ENCODE peak calls at places on chromosomes 5 and 9, in five cellular contexts. One of them, this sample, is unnamed.

GRCh38 chr5:158884827-158885512 is 214.7 kb downstream of the EBF1 start:
- DNase-seq in GM12891: no peak
- DNase-seq in GM12878: no peak
- DNase-seq in K562: no peak
- DNase-seq in H1: no peak
- DNase-seq in this sample: no peak

GRCh38 chr9:98157372-98157771 is 35.1 kb downstream of the CORO2A start:
- DNase-seq in GM12891: no peak
- DNase-seq in GM12878: no peak
- DNase-seq in K562: no peak
- DNase-seq in H1: no peak
- DNase-seq in this sample: no peak

GRCh38 chr9:92097997-92098482 is 17.2 kb downstream of the SPTLC1 start:
- DNase-seq in GM12891: no peak
- DNase-seq in GM12878: peak
- DNase-seq in K562: no peak
- DNase-seq in H1: no peak
- DNase-seq in this sample: no peak

GRCh38 chr9:131585375-131585774 is 40.1 kb downstream of the PRRT1B start:
- DNase-seq in GM12891: peak
- DNase-seq in GM12878: no peak
- DNase-seq in K562: no peak
- DNase-seq in H1: no peak
- DNase-seq in this sample: no peak

GRCh38 chr9:96209407-96210031 is 92.5 kb downstream of the HSD17B3 start:
- DNase-seq in GM12891: no peak
- DNase-seq in GM12878: no peak
- DNase-seq in K562: no peak
- DNase-seq in H1: no peak
- DNase-seq in this sample: no peak

GRCh38 chr9:93677061-93677571 is 100.7 kb downstream of the PHF2 start:
- DNase-seq in GM12891: no peak
- DNase-seq in GM12878: no peak
- DNase-seq in K562: no peak
- DNase-seq in H1: peak
- DNase-seq in this sample: peak

GRCh38 chr9:133750927-133751649 is 12.9 kb upstream of the SARDH start:
- DNase-seq in GM12891: no peak
- DNase-seq in GM12878: no peak
- DNase-seq in K562: no peak
- DNase-seq in H1: peak
- DNase-seq in this sample: no peak

GRCh38 chr5:73816656-73817420 is 190.8 kb downstream of the ARHGEF28 start:
- DNase-seq in GM12891: no peak
- DNase-seq in GM12878: no peak
- DNase-seq in K562: no peak
- DNase-seq in H1: no peak
- DNase-seq in this sample: no peak

GRCh38 chr9:114059047-114059803 is 18.9 kb downstream of the AMBP start:
- DNase-seq in GM12891: no peak
- DNase-seq in GM12878: no peak
- DNase-seq in K562: no peak
- DNase-seq in H1: no peak
- DNase-seq in this sample: no peak

GRCh38 chr5:109580225-109580624 is 109.5 kb upstream of the MAN2A1 start:
- DNase-seq in GM12891: no peak
- DNase-seq in GM12878: no peak
- DNase-seq in K562: no peak
- DNase-seq in H1: no peak
- DNase-seq in this sample: no peak

GRCh38 chr9:94277885-94278536 is 18.9 kb downstream of the ZNF169 start:
- DNase-seq in GM12891: no peak
- DNase-seq in GM12878: no peak
- DNase-seq in K562: no peak
- DNase-seq in H1: no peak
- DNase-seq in this sample: no peak

GRCh38 chr5:52859619-52860018 is 71.9 kb downstream of the ITGA1 start:
- DNase-seq in GM12891: no peak
- DNase-seq in GM12878: no peak
- DNase-seq in K562: no peak
- DNase-seq in H1: no peak
- DNase-seq in this sample: no peak

GRCh38 chr5:178077751-178078150 is 35.6 kb upstream of the N4BP3 start:
- DNase-seq in GM12891: no peak
- DNase-seq in GM12878: no peak
- DNase-seq in K562: no peak
- DNase-seq in H1: no peak
- DNase-seq in this sample: no peak

GRCh38 chr9:95507456-95508241 is 9.1 kb downstream of the PTCH1 start:
- DNase-seq in GM12891: no peak
- DNase-seq in GM12878: no peak
- DNase-seq in K562: no peak
- DNase-seq in H1: peak
- DNase-seq in this sample: peak

GRCh38 chr9:32665101-32665500 is 29.6 kb upstream of the TAF1L start:
- DNase-seq in GM12891: no peak
- DNase-seq in GM12878: no peak
- DNase-seq in K562: no peak
- DNase-seq in H1: no peak
- DNase-seq in this sample: no peak

GRCh38 chr5:102794677-102795331 is 39.7 kb downstream of the PAM start:
- DNase-seq in GM12891: no peak
- DNase-seq in GM12878: no peak
- DNase-seq in K562: no peak
- DNase-seq in H1: no peak
- DNase-seq in this sample: no peak

GRCh38 chr9:120932086-120932818 is 5.7 kb upstream of the TRAF1 start:
- DNase-seq in GM12891: no peak
- DNase-seq in GM12878: no peak
- DNase-seq in K562: no peak
- DNase-seq in H1: no peak
- DNase-seq in this sample: no peak

GRCh38 chr5:143886621-143887301 is 74.8 kb downstream of the HMHB1 start:
- DNase-seq in GM12891: no peak
- DNase-seq in GM12878: no peak
- DNase-seq in K562: no peak
- DNase-seq in H1: no peak
- DNase-seq in this sample: no peak

GRCh38 chr9:87034891-87035290 is 87.6 kb upstream of the GAS1 start:
- DNase-seq in GM12891: no peak
- DNase-seq in GM12878: no peak
- DNase-seq in K562: no peak
- DNase-seq in H1: no peak
- DNase-seq in this sample: no peak

GRCh38 chr9:113579270-113580040 is 115.9 kb downstream of the RGS3 start:
- DNase-seq in GM12891: no peak
- DNase-seq in GM12878: no peak
- DNase-seq in K562: no peak
- DNase-seq in H1: no peak
- DNase-seq in this sample: no peak

GRCh38 chr9:88945636-88946333 is 45.5 kb upstream of the S1PR3 start:
- DNase-seq in GM12891: no peak
- DNase-seq in GM12878: no peak
- DNase-seq in K562: no peak
- DNase-seq in H1: no peak
- DNase-seq in this sample: no peak
- TF ChIP-seq POLR2AphosphoS5 in GM12891: no peak
- TF ChIP-seq POLR2AphosphoS5 in GM12878: no peak
- TF ChIP-seq POLR2AphosphoS5 in K562: no peak
- TF ChIP-seq POLR2AphosphoS5 in H1: no peak
- TF ChIP-seq POLR2AphosphoS5 in this sample: no peak

GRCh38 chr5:875931-876330 is 16.7 kb downstream of the BRD9 start:
- DNase-seq in GM12891: no peak
- DNase-seq in GM12878: no peak
- DNase-seq in K562: no peak
- DNase-seq in H1: no peak
- DNase-seq in this sample: no peak
- TF ChIP-seq TAF1 in GM12891: no peak
- TF ChIP-seq TAF1 in GM12878: no peak
- TF ChIP-seq TAF1 in K562: no peak
- TF ChIP-seq TAF1 in H1: no peak
- TF ChIP-seq TAF1 in this sample: no peak

GRCh38 chr5:54845567-54845941 is 139.8 kb downstream of the ESM1 start:
- DNase-seq in GM12891: no peak
- DNase-seq in GM12878: no peak
- DNase-seq in K562: peak
- DNase-seq in H1: no peak
- DNase-seq in this sample: no peak

GRCh38 chr5:54841481-54841880 is 143.9 kb downstream of the ESM1 start:
- DNase-seq in GM12891: no peak
- DNase-seq in GM12878: no peak
- DNase-seq in K562: no peak
- DNase-seq in H1: no peak
- DNase-seq in this sample: no peak

GRCh38 chr5:54844905-54845566 is 140.4 kb downstream of the ESM1 start:
- DNase-seq in GM12891: no peak
- DNase-seq in GM12878: peak
- DNase-seq in K562: no peak
- DNase-seq in H1: no peak
- DNase-seq in this sample: no peak
- TF ChIP-seq POLR2A in GM12891: no peak
- TF ChIP-seq POLR2A in GM12878: no peak
- TF ChIP-seq POLR2A in K562: no peak
- TF ChIP-seq POLR2A in H1: no peak
- TF ChIP-seq POLR2A in this sample: no peak

GRCh38 chr9:124869986-124870560 is 8.1 kb downstream of the ARPC5L start:
- DNase-seq in GM12891: no peak
- DNase-seq in GM12878: peak
- DNase-seq in K562: no peak
- DNase-seq in H1: no peak
- DNase-seq in this sample: no peak
- TF ChIP-seq POLR2AphosphoS5 in GM12891: peak
- TF ChIP-seq POLR2AphosphoS5 in GM12878: peak
- TF ChIP-seq POLR2AphosphoS5 in K562: no peak
- TF ChIP-seq POLR2AphosphoS5 in H1: no peak
- TF ChIP-seq POLR2AphosphoS5 in this sample: peak

GRCh38 chr5:173902743-173903142 is 14.6 kb downstream of the CPEB4 start:
- DNase-seq in GM12891: no peak
- DNase-seq in GM12878: no peak
- DNase-seq in K562: no peak
- DNase-seq in H1: no peak
- DNase-seq in this sample: no peak
- TF ChIP-seq TAF1 in GM12891: no peak
- TF ChIP-seq TAF1 in GM12878: no peak
- TF ChIP-seq TAF1 in K562: no peak
- TF ChIP-seq TAF1 in H1: no peak
- TF ChIP-seq TAF1 in this sample: no peak

GRCh38 chr5:40202852-40203440 is 476.8 kb upstream of the PTGER4 start:
- DNase-seq in GM12891: no peak
- DNase-seq in GM12878: no peak
- DNase-seq in K562: no peak
- DNase-seq in H1: no peak
- DNase-seq in this sample: no peak
- TF ChIP-seq POLR2A in GM12891: no peak
- TF ChIP-seq POLR2A in GM12878: no peak
- TF ChIP-seq POLR2A in K562: no peak
- TF ChIP-seq POLR2A in H1: no peak
- TF ChIP-seq POLR2A in this sample: no peak

GRCh38 chr5:10158886-10159285 is 90.8 kb downstream of the ATPSCKMT start:
- DNase-seq in GM12891: no peak
- DNase-seq in GM12878: no peak
- DNase-seq in K562: peak
- DNase-seq in H1: no peak
- DNase-seq in this sample: no peak

GRCh38 chr5:10153394-10153793 is 96.3 kb downstream of the ATPSCKMT start:
- DNase-seq in GM12891: no peak
- DNase-seq in GM12878: no peak
- DNase-seq in K562: no peak
- DNase-seq in H1: no peak
- DNase-seq in this sample: no peak

GRCh38 chr5:10162468-10162867 is 87.2 kb downstream of the ATPSCKMT start:
- DNase-seq in GM12891: no peak
- DNase-seq in GM12878: no peak
- DNase-seq in K562: no peak
- DNase-seq in H1: no peak
- DNase-seq in this sample: no peak

GRCh38 chr5:10161778-10162177 is 87.9 kb downstream of the ATPSCKMT start:
- DNase-seq in GM12891: no peak
- DNase-seq in GM12878: no peak
- DNase-seq in K562: no peak
- DNase-seq in H1: no peak
- DNase-seq in this sample: no peak

DNA sequence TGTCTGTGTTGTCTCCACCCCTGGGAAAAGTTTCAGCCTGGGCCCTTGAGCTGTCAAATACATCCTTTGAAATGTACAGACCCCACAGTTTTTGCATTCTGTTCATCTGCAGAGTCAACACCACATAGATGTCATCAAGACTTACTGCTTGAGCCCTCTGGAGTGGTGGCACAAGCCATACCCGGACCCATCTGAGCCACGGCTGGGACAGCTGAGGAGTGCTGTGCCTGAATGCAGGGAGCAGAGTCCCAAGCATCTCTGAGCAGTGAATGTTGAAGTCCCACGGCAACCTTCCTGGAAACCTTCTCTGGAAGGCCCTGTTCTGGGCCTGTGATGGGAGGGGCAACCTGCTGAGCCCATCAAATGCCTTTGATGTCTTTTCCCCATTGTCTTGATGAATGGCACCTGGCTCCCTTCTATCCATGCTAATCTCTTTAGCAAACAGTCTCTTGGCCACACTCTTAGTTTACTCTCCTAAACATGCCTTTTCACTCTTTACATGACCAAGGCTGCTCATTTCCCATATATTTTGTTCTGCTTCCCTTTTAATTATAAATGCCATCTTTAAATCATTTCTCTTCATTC is 92.5 kb downstream of the ATPSCKMT start:
- DNase-seq in GM12891: no peak
- DNase-seq in GM12878: no peak
- DNase-seq in K562: no peak
- DNase-seq in H1: no peak
- DNase-seq in this sample: no peak
- TF ChIP-seq POLR2AphosphoS5 in GM12891: no peak
- TF ChIP-seq POLR2AphosphoS5 in GM12878: no peak
- TF ChIP-seq POLR2AphosphoS5 in K562: no peak
- TF ChIP-seq POLR2AphosphoS5 in H1: no peak
- TF ChIP-seq POLR2AphosphoS5 in this sample: no peak

GRCh38 chr5:154103223-154103622 is 64.5 kb downstream of the MFAP3 start:
- DNase-seq in GM12891: no peak
- DNase-seq in GM12878: no peak
- DNase-seq in K562: no peak
- DNase-seq in H1: no peak
- DNase-seq in this sample: no peak
- TF ChIP-seq TAF1 in GM12891: no peak
- TF ChIP-seq TAF1 in GM12878: no peak
- TF ChIP-seq TAF1 in K562: no peak
- TF ChIP-seq TAF1 in H1: no peak
- TF ChIP-seq TAF1 in this sample: no peak